ENCODE peak calls at places on chromosomes 4 and X, in seven cellular contexts. One of them, this sample, is unnamed.

GRCh38 chrX:38880460-38880859 is 79.2 kb downstream of the MID1IP1 start:
- DNase-seq in cardiac muscle cell: no peak
- DNase-seq in cardiac fibroblast: peak
- DNase-seq in iris pigment epithelial cell: peak
- DNase-seq in activated CD8-positive, alpha-beta memory T cell treated with anti-CD3 and anti-CD28 coated beads for 48 hours: no peak
- DNase-seq in DMS153: no peak
- DNase-seq in heart right ventricle: no peak
- DNase-seq in this sample: no peak

GRCh38 chr4:161762796-161763195 is 401.0 kb downstream of the FSTL5 start:
- DNase-seq in cardiac muscle cell: no peak
- DNase-seq in cardiac fibroblast: peak
- DNase-seq in iris pigment epithelial cell: peak
- DNase-seq in activated CD8-positive, alpha-beta memory T cell treated with anti-CD3 and anti-CD28 coated beads for 48 hours: no peak
- DNase-seq in DMS153: no peak
- DNase-seq in heart right ventricle: no peak
- DNase-seq in this sample: no peak

GRCh38 chrX:106919932-106920452 is at the start of gene CLDN2:
- DNase-seq in cardiac muscle cell: peak
- DNase-seq in cardiac fibroblast: no peak
- DNase-seq in iris pigment epithelial cell: no peak
- DNase-seq in activated CD8-positive, alpha-beta memory T cell treated with anti-CD3 and anti-CD28 coated beads for 48 hours: no peak
- DNase-seq in DMS153: no peak
- DNase-seq in heart right ventricle: no peak
- DNase-seq in this sample: peak

GRCh38 chr4:3136454-3136853 is 62.0 kb downstream of the HTT start:
- DNase-seq in cardiac muscle cell: no peak
- DNase-seq in cardiac fibroblast: peak
- DNase-seq in iris pigment epithelial cell: peak
- DNase-seq in activated CD8-positive, alpha-beta memory T cell treated with anti-CD3 and anti-CD28 coated beads for 48 hours: no peak
- DNase-seq in DMS153: no peak
- DNase-seq in heart right ventricle: no peak
- DNase-seq in this sample: no peak

GRCh38 chrX:129651756-129652564 is 2.8 kb downstream of the APLN start:
- DNase-seq in cardiac muscle cell: peak
- DNase-seq in cardiac fibroblast: no peak
- DNase-seq in iris pigment epithelial cell: no peak
- DNase-seq in activated CD8-positive, alpha-beta memory T cell treated with anti-CD3 and anti-CD28 coated beads for 48 hours: no peak
- DNase-seq in DMS153: no peak
- DNase-seq in heart right ventricle: no peak
- DNase-seq in this sample: no peak

GRCh38 chr4:52661966-52662705 is 3.0 kb upstream of the USP46 start:
- DNase-seq in cardiac muscle cell: peak
- DNase-seq in cardiac fibroblast: no peak
- DNase-seq in iris pigment epithelial cell: no peak
- DNase-seq in activated CD8-positive, alpha-beta memory T cell treated with anti-CD3 and anti-CD28 coated beads for 48 hours: no peak
- DNase-seq in DMS153: no peak
- DNase-seq in heart right ventricle: no peak
- DNase-seq in this sample: no peak

GRCh38 chr4:184848510-184848909 is 22.7 kb upstream of the ACSL1 start:
- DNase-seq in cardiac muscle cell: no peak
- DNase-seq in cardiac fibroblast: no peak
- DNase-seq in iris pigment epithelial cell: no peak
- DNase-seq in activated CD8-positive, alpha-beta memory T cell treated with anti-CD3 and anti-CD28 coated beads for 48 hours: no peak
- DNase-seq in DMS153: no peak
- DNase-seq in heart right ventricle: no peak
- DNase-seq in this sample: no peak

GRCh38 chr4:82542642-82543041 is 19.1 kb downstream of the TMEM150C start:
- DNase-seq in cardiac muscle cell: no peak
- DNase-seq in cardiac fibroblast: no peak
- DNase-seq in iris pigment epithelial cell: no peak
- DNase-seq in activated CD8-positive, alpha-beta memory T cell treated with anti-CD3 and anti-CD28 coated beads for 48 hours: no peak
- DNase-seq in DMS153: no peak
- DNase-seq in heart right ventricle: no peak
- DNase-seq in this sample: no peak

GRCh38 chr4:190014771-190015537 is 12.1 kb downstream of the FRG2 start:
- DNase-seq in cardiac muscle cell: no peak
- DNase-seq in cardiac fibroblast: no peak
- DNase-seq in iris pigment epithelial cell: no peak
- DNase-seq in activated CD8-positive, alpha-beta memory T cell treated with anti-CD3 and anti-CD28 coated beads for 48 hours: no peak
- DNase-seq in DMS153: no peak
- DNase-seq in heart right ventricle: no peak
- DNase-seq in this sample: peak

GRCh38 chr4:37890501-37891220 is at the start of gene TBC1D1:
- DNase-seq in cardiac muscle cell: peak
- DNase-seq in cardiac fibroblast: no peak
- DNase-seq in iris pigment epithelial cell: no peak
- DNase-seq in activated CD8-positive, alpha-beta memory T cell treated with anti-CD3 and anti-CD28 coated beads for 48 hours: peak
- DNase-seq in DMS153: peak
- DNase-seq in heart right ventricle: peak
- DNase-seq in this sample: peak

GRCh38 chr4:163755013-163755412 is 260.5 kb downstream of the TMA16 start:
- DNase-seq in cardiac muscle cell: no peak
- DNase-seq in cardiac fibroblast: peak
- DNase-seq in iris pigment epithelial cell: peak
- DNase-seq in activated CD8-positive, alpha-beta memory T cell treated with anti-CD3 and anti-CD28 coated beads for 48 hours: no peak
- DNase-seq in DMS153: no peak
- DNase-seq in heart right ventricle: no peak
- DNase-seq in this sample: no peak

GRCh38 chrX:47380268-47380667 is 9.9 kb downstream of the ZNF157 start:
- DNase-seq in cardiac muscle cell: no peak
- DNase-seq in cardiac fibroblast: no peak
- DNase-seq in iris pigment epithelial cell: no peak
- DNase-seq in activated CD8-positive, alpha-beta memory T cell treated with anti-CD3 and anti-CD28 coated beads for 48 hours: peak
- DNase-seq in DMS153: no peak
- DNase-seq in heart right ventricle: peak
- DNase-seq in this sample: no peak

GRCh38 chrX:153645921-153646481 is 1.0 kb upstream of the DUSP9 start:
- DNase-seq in cardiac muscle cell: no peak
- DNase-seq in cardiac fibroblast: no peak
- DNase-seq in iris pigment epithelial cell: no peak
- DNase-seq in activated CD8-positive, alpha-beta memory T cell treated with anti-CD3 and anti-CD28 coated beads for 48 hours: no peak
- DNase-seq in DMS153: no peak
- DNase-seq in heart right ventricle: no peak
- DNase-seq in this sample: no peak

GRCh38 chr4:69710580-69710979 is 49.8 kb downstream of the SULT1B1 start:
- DNase-seq in cardiac muscle cell: no peak
- DNase-seq in cardiac fibroblast: no peak
- DNase-seq in iris pigment epithelial cell: no peak
- DNase-seq in activated CD8-positive, alpha-beta memory T cell treated with anti-CD3 and anti-CD28 coated beads for 48 hours: no peak
- DNase-seq in DMS153: no peak
- DNase-seq in heart right ventricle: no peak
- DNase-seq in this sample: no peak